ENCODE peak calls at places on chromosomes 11 and 22, in six cellular contexts. W, Q, F, X, V and P are unnamed samples.
A peak's percentile ranks its signal among the peaks of the same experiment; 100 is the strongest.

GRCh38 chr22:44860311-44860710 is 107.9 kb downstream of the ARHGAP8 start:
- DNase-seq in W (no peak), Q (no peak), F (no peak), X (no peak), V (no peak), P (no peak)

GRCh38 chr22:49954354-49954753 is 6.2 kb upstream of the PIM3 start:
- DNase-seq in W (no peak), Q (no peak), F (no peak), X (no peak), V (peak; percentile 80), P (no peak)

GRCh38 chr11:34394771-34395300 is 37.0 kb upstream of the ABTB2 start:
- DNase-seq in W (no peak), Q (no peak), F (no peak), X (no peak), V (no peak), P (no peak)

GRCh38 chr11:115066111-115066660 is 387.9 kb downstream of the NXPE2 start:
- DNase-seq in W (no peak), Q (no peak), F (no peak), X (no peak), V (no peak), P (no peak)

GRCh38 chr11:66337103-66337899 is 1.1 kb upstream of the RIN1 start:
- DNase-seq in W (no peak), Q (no peak), F (no peak), X (no peak), V (no peak), P (no peak)

GRCh38 chr11:72075109-72075508 is 5.2 kb downstream of the NUMA1 start:
- DNase-seq in W (no peak), Q (no peak), F (peak; percentile 82), X (no peak), V (no peak), P (no peak)

GRCh38 chr11:102985850-102986249 is 30.3 kb upstream of the MMP13 start:
- DNase-seq in W (no peak), Q (no peak), F (no peak), X (no peak), V (no peak), P (no peak)

GRCh38 chr11:106644824-106645223 is 373.5 kb downstream of the GUCY1A2 start:
- DNase-seq in W (no peak), Q (no peak), F (no peak), X (no peak), V (no peak), P (no peak)

GRCh38 chr11:20367313-20367948 is 3.9 kb downstream of the HTATIP2 start:
- DNase-seq in W (no peak), Q (peak; percentile 49), F (no peak), X (peak; percentile 65), V (no peak), P (peak; percentile 91)

GRCh38 chr11:133386852-133387251 is 145.4 kb downstream of the OPCML start:
- DNase-seq in W (no peak), Q (no peak), F (no peak), X (no peak), V (no peak), P (no peak)

GRCh38 chr11:13329670-13330401 is 52.2 kb downstream of the BMAL1 start:
- DNase-seq in W (no peak), Q (no peak), F (no peak), X (no peak), V (no peak), P (no peak)

GRCh38 chr22:19148417-19149046 is 1.6 kb downstream of the GSC2 start:
- DNase-seq in W (no peak), Q (no peak), F (no peak), X (no peak), V (no peak), P (no peak)

GRCh38 chr11:9802291-9802861 is 138.5 kb downstream of the SWAP70 start:
- DNase-seq in W (no peak), Q (no peak), F (no peak), X (no peak), V (no peak), P (no peak)
- TF ChIP-seq POLR2AphosphoS5 in W (no peak), Q (peak; percentile 81), F (no peak), X (no peak), V (no peak), P (no peak)

GRCh38 chr22:40694409-40694808 is 15.1 kb downstream of the MCHR1 start:
- DNase-seq in W (no peak), Q (no peak), F (peak; percentile 49), X (no peak), V (no peak), P (no peak)
- TF ChIP-seq POLR2AphosphoS5 in W (no peak), Q (no peak), F (no peak), X (no peak), V (no peak), P (no peak)

GRCh38 chr11:44065851-44066731 is at the start of gene ACCS:
- DNase-seq in W (peak; percentile 70), Q (peak; percentile 96), F (peak; percentile 75), X (peak; percentile 89), V (peak; percentile 92), P (peak; percentile 95)
- TF ChIP-seq POLR2AphosphoS5 in W (peak; percentile 90), Q (peak; percentile 79), F (no peak), X (peak; percentile 64), V (peak; percentile 72), P (peak; percentile 84)

GRCh38 chr11:128696930-128697329 is 3.1 kb downstream of the FLI1 start:
- DNase-seq in W (no peak), Q (no peak), F (no peak), X (no peak), V (no peak), P (peak; percentile 42)

GRCh38 chr11:128692750-128693578 is 908 bp upstream of the FLI1 start:
- DNase-seq in W (no peak), Q (peak; percentile 27), F (no peak), X (no peak), V (no peak), P (no peak)

GRCh38 chr11:128695539-128696221 is 1.8 kb downstream of the FLI1 start:
- DNase-seq in W (no peak), Q (peak; percentile 54), F (peak; percentile 97), X (no peak), V (no peak), P (no peak)

GRCh38 chr11:128691802-128692749 is 1.8 kb upstream of the FLI1 start:
- DNase-seq in W (no peak), Q (no peak), F (no peak), X (no peak), V (no peak), P (peak; percentile 66)

DNA sequence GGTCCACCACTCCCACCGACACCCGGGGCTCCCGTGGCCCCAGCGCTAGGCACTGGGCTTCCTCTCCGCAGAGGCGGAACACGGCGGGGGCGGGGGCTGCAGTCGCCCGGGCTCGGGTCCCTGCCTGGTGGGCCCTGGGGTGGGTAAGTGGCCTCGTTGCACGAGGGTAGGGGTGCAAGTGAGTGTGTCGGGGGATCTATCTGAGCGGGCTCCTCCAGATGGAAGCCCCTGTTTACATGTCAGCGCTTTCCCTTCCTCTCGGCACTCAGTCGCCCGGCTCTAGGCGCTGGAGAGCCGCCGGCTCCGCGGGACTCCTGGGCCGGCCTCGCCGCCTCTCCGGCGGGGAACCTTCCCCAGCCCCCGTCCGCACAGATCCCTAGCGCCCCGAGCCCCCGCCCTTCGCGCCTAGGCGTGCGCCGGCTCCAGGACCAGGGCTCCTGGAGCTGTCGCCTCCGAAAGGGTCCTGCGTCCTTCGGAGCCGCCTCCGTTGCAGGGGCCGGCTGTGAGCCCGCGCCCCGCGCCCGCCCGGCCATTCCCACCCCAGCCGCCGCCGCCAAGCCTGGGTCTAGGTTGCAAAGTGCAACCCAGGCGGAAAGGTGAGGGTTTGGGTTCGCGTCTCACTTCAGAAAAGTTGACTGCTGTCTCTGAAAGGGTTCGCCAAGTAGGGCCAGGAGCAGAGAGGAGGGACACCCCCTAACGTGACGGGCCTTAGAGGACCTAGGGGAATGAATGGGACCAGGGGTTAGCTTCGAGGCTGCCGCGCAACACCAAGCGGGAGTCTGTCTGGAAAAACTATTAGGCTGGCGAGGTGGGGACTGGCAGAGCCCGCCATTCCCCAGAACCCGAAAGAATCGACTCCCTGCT is 978 bp downstream of the FLI1 start:
- DNase-seq in W (no peak), Q (no peak), F (no peak), X (no peak), V (no peak), P (no peak)
- TF ChIP-seq POLR2AphosphoS5 in W (no peak), Q (no peak), F (no peak), X (no peak), V (no peak), P (no peak)

DNA sequence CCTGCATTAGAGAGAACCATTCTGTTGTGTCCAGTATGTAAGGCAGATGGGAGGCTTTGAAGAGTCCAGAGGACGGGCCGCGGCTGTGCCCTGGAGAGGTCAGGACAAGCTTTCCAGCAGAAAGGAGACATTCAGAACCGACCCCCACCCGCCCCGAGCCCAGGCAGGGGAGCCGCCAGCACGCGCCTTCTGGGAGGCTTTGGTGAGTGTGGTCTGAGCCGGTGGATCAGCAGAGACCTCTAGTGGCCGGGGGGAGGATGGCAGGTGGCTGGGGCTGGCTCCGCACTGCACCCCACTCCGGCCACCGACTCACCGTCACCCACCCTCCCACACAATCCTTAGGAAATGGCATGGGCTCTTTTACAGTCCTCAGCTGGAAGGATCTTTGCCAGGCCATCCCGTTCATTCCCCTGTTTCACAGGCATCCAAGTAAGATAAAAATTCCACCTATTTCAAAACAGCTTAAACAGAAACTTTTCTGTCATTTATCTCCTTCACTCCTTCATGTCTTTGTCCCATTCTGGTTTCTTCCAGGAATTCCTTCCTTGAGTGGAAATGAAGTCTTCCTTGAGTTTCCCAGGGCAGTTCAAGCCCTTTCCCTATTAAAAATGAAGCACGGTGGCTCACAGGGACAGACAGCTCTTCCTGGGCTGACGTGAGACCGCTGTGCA is 91.1 kb downstream of the FEZ1 start:
- DNase-seq in W (no peak), Q (peak; percentile 63), F (peak; percentile 48), X (peak; percentile 92), V (peak; percentile 64), P (peak; percentile 47)
- TF ChIP-seq POLR2AphosphoS5 in W (no peak), Q (no peak), F (no peak), X (no peak), V (no peak), P (no peak)